ENCODE peak calls at places on chromosomes 4 and X, in six cellular contexts. K is lung microvascular endothelial cell; G is stimulated activated CD8-positive, alpha-beta memory T cell treated with anti-CD3 and anti-CD28 coated beads, Interleukin-15, amount 100 ng/mL, for 4 hours; Y is HS-5; W is nephron progenitor cell; E is SK-N-SH. A is an unnamed sample.

GRCh38 chr4:3480528-3481112 is 17.5 kb downstream of the DOK7 start:
- DNase-seq in K (peak; percentile 71), G (peak; percentile 42), Y (no peak), W (peak; percentile 95), E (peak; percentile 92), A (no peak)

GRCh38 chr4:74754218-74754617 is 40.1 kb downstream of the BTC start:
- DNase-seq in K (no peak), G (no peak), Y (no peak), W (no peak), E (no peak), A (no peak)

GRCh38 chrX:55486736-55487135 is 2.9 kb downstream of the USP51 start:
- DNase-seq in K (no peak), G (no peak), Y (no peak), W (no peak), E (no peak), A (no peak)

GRCh38 chrX:72094894-72095293 is 36.8 kb downstream of the RTL5 start:
- DNase-seq in K (peak; percentile 92), G (peak; percentile 23), Y (no peak), W (no peak), E (peak; percentile 90), A (no peak)

GRCh38 chrX:103669745-103670144 is 16.8 kb downstream of the MORF4L2 start:
- DNase-seq in K (no peak), G (no peak), Y (no peak), W (no peak), E (no peak), A (no peak)

GRCh38 chrX:43121637-43122036 is 343.7 kb upstream of the PPP1R2C start:
- DNase-seq in K (no peak), G (no peak), Y (no peak), W (no peak), E (no peak), A (no peak)

GRCh38 chr4:139171878-139172691 is 4.9 kb downstream of the ELF2 start:
- DNase-seq in K (no peak), G (no peak), Y (peak; percentile 50), W (no peak), E (no peak), A (no peak)

GRCh38 chr4:8348071-8348470 is 78.5 kb downstream of the HTRA3 start:
- DNase-seq in K (peak; percentile 24), G (no peak), Y (no peak), W (no peak), E (no peak), A (no peak)

GRCh38 chr4:118265312-118266144 is 87.3 kb downstream of the PRSS12 start:
- DNase-seq in K (peak; percentile 35), G (no peak), Y (no peak), W (no peak), E (peak; percentile 71), A (no peak)

GRCh38 chrX:19867411-19867732 is 20.0 kb downstream of the SH3KBP1 start:
- DNase-seq in K (no peak), G (no peak), Y (no peak), W (no peak), E (no peak), A (no peak)

GRCh38 chrX:150849996-150850720 is 48.3 kb downstream of the CD99L2 start:
- DNase-seq in K (no peak), G (no peak), Y (no peak), W (no peak), E (no peak), A (no peak)

GRCh38 chr4:138007572-138007971 is 234.6 kb downstream of the SLC7A11 start:
- DNase-seq in K (peak; percentile 1), G (no peak), Y (no peak), W (no peak), E (peak; percentile 4), A (no peak)

GRCh38 chr4:13988347-13989265 is 361.1 kb upstream of the BOD1L1 start:
- DNase-seq in K (peak; percentile 28), G (no peak), Y (peak; percentile 86), W (no peak), E (no peak), A (no peak)

GRCh38 chr4:38067499-38067898 is 107.3 kb downstream of the PTTG2 start:
- DNase-seq in K (no peak), G (no peak), Y (no peak), W (no peak), E (no peak), A (no peak)

GRCh38 chr4:144174401-144175067 is 34.0 kb upstream of the GYPA start:
- DNase-seq in K (peak; percentile 72), G (no peak), Y (peak; percentile 13), W (no peak), E (peak; percentile 22), A (no peak)

GRCh38 chr4:98572697-98573096 is 85.7 kb downstream of the TSPAN5 start:
- DNase-seq in K (no peak), G (no peak), Y (no peak), W (no peak), E (no peak), A (no peak)

GRCh38 chr4:52658671-52659015 is 458 bp downstream of the USP46 start:
- DNase-seq in K (no peak), G (no peak), Y (no peak), W (no peak), E (peak; percentile 79), A (no peak)

GRCh38 chrX:49976682-49977197 is 54.3 kb downstream of the CLCN5 start:
- DNase-seq in K (no peak), G (no peak), Y (no peak), W (no peak), E (no peak), A (no peak)

GRCh38 chrX:139903229-139903628 is 29.6 kb downstream of the ATP11C start:
- DNase-seq in K (no peak), G (no peak), Y (no peak), W (no peak), E (no peak), A (no peak)